ENCODE peak calls at places on chromosome 21, in eight cellular contexts. One of them, this sample, is unnamed.

GRCh38 chr21:36589352-36589971 is 109.5 kb upstream of the SIM2 start:
- DNase-seq in CD8-positive, alpha-beta T cell: no peak
- DNase-seq in stimulated activated CD4-positive, alpha-beta T cell treated with anti-CD3 and anti-CD28 coated beads, Interleukin-1b, Interleukin-23, amount 100 ng/mL, for 24 hours: no peak
- DNase-seq in WTC11: peak
- DNase-seq in heart right ventricle: peak
- DNase-seq in fibroblast of the conjunctiva: peak
- DNase-seq in choroid plexus epithelial cell: peak
- DNase-seq in islet precursor cell: no peak
- DNase-seq in this sample: no peak

GRCh38 chr21:19433623-19434022 is 1030.0 kb upstream of the TMPRSS15 start:
- DNase-seq in choroid plexus epithelial cell: no peak
- DNase-seq in WTC11: no peak
- DNase-seq in heart right ventricle: no peak
- DNase-seq in islet precursor cell: no peak
- DNase-seq in CD8-positive, alpha-beta T cell: no peak
- DNase-seq in stimulated activated CD4-positive, alpha-beta T cell treated with anti-CD3 and anti-CD28 coated beads, Interleukin-1b, Interleukin-23, amount 100 ng/mL, for 24 hours: no peak
- DNase-seq in fibroblast of the conjunctiva: no peak
- DNase-seq in this sample: no peak

GRCh38 chr21:15624646-15625045 is 105.1 kb upstream of the USP25 start:
- DNase-seq in CD8-positive, alpha-beta T cell: no peak
- DNase-seq in heart right ventricle: no peak
- DNase-seq in stimulated activated CD4-positive, alpha-beta T cell treated with anti-CD3 and anti-CD28 coated beads, Interleukin-1b, Interleukin-23, amount 100 ng/mL, for 24 hours: no peak
- DNase-seq in WTC11: no peak
- DNase-seq in islet precursor cell: no peak
- DNase-seq in choroid plexus epithelial cell: no peak
- DNase-seq in fibroblast of the conjunctiva: no peak
- DNase-seq in this sample: no peak

GRCh38 chr21:36750579-36750959 is 51.7 kb downstream of the SIM2 start:
- DNase-seq in WTC11: no peak
- DNase-seq in fibroblast of the conjunctiva: no peak
- DNase-seq in stimulated activated CD4-positive, alpha-beta T cell treated with anti-CD3 and anti-CD28 coated beads, Interleukin-1b, Interleukin-23, amount 100 ng/mL, for 24 hours: no peak
- DNase-seq in heart right ventricle: no peak
- DNase-seq in choroid plexus epithelial cell: no peak
- DNase-seq in CD8-positive, alpha-beta T cell: no peak
- DNase-seq in islet precursor cell: no peak
- DNase-seq in this sample: no peak

GRCh38 chr21:42750737-42751530 is 97.5 kb downstream of the PDE9A start:
- DNase-seq in CD8-positive, alpha-beta T cell: no peak
- DNase-seq in choroid plexus epithelial cell: no peak
- DNase-seq in heart right ventricle: no peak
- DNase-seq in stimulated activated CD4-positive, alpha-beta T cell treated with anti-CD3 and anti-CD28 coated beads, Interleukin-1b, Interleukin-23, amount 100 ng/mL, for 24 hours: no peak
- DNase-seq in fibroblast of the conjunctiva: no peak
- DNase-seq in islet precursor cell: no peak
- DNase-seq in WTC11: no peak
- DNase-seq in this sample: no peak

GRCh38 chr21:33109574-33110339 is 39.8 kb downstream of the OLIG1 start:
- DNase-seq in choroid plexus epithelial cell: no peak
- DNase-seq in islet precursor cell: peak
- DNase-seq in heart right ventricle: no peak
- DNase-seq in CD8-positive, alpha-beta T cell: no peak
- DNase-seq in WTC11: peak
- DNase-seq in fibroblast of the conjunctiva: no peak
- DNase-seq in stimulated activated CD4-positive, alpha-beta T cell treated with anti-CD3 and anti-CD28 coated beads, Interleukin-1b, Interleukin-23, amount 100 ng/mL, for 24 hours: no peak
- DNase-seq in this sample: no peak

GRCh38 chr21:36159356-36159921 is 2.8 kb downstream of the DOP1B start:
- DNase-seq in heart right ventricle: no peak
- DNase-seq in CD8-positive, alpha-beta T cell: no peak
- DNase-seq in choroid plexus epithelial cell: no peak
- DNase-seq in WTC11: no peak
- DNase-seq in fibroblast of the conjunctiva: no peak
- DNase-seq in stimulated activated CD4-positive, alpha-beta T cell treated with anti-CD3 and anti-CD28 coated beads, Interleukin-1b, Interleukin-23, amount 100 ng/mL, for 24 hours: no peak
- DNase-seq in islet precursor cell: no peak
- DNase-seq in this sample: no peak

GRCh38 chr21:44499631-44500030 is 40.4 kb downstream of the KRTAP10-1 start:
- DNase-seq in fibroblast of the conjunctiva: no peak
- DNase-seq in choroid plexus epithelial cell: no peak
- DNase-seq in islet precursor cell: no peak
- DNase-seq in CD8-positive, alpha-beta T cell: no peak
- DNase-seq in heart right ventricle: no peak
- DNase-seq in stimulated activated CD4-positive, alpha-beta T cell treated with anti-CD3 and anti-CD28 coated beads, Interleukin-1b, Interleukin-23, amount 100 ng/mL, for 24 hours: no peak
- DNase-seq in WTC11: no peak
- DNase-seq in this sample: no peak

GRCh38 chr21:35138665-35139381 is 89.7 kb upstream of the RUNX1 start:
- DNase-seq in heart right ventricle: no peak
- DNase-seq in CD8-positive, alpha-beta T cell: peak
- DNase-seq in islet precursor cell: peak
- DNase-seq in choroid plexus epithelial cell: peak
- DNase-seq in stimulated activated CD4-positive, alpha-beta T cell treated with anti-CD3 and anti-CD28 coated beads, Interleukin-1b, Interleukin-23, amount 100 ng/mL, for 24 hours: peak
- DNase-seq in fibroblast of the conjunctiva: no peak
- DNase-seq in WTC11: no peak
- DNase-seq in this sample: no peak

GRCh38 chr21:37700641-37701202 is 215.5 kb downstream of the KCNJ6 start:
- DNase-seq in choroid plexus epithelial cell: peak
- DNase-seq in islet precursor cell: peak
- DNase-seq in stimulated activated CD4-positive, alpha-beta T cell treated with anti-CD3 and anti-CD28 coated beads, Interleukin-1b, Interleukin-23, amount 100 ng/mL, for 24 hours: no peak
- DNase-seq in WTC11: peak
- DNase-seq in heart right ventricle: no peak
- DNase-seq in fibroblast of the conjunctiva: peak
- DNase-seq in CD8-positive, alpha-beta T cell: no peak
- DNase-seq in this sample: peak

GRCh38 chr21:44874497-44875331 is 1.2 kb upstream of the PTTG1IP start:
- DNase-seq in heart right ventricle: peak
- DNase-seq in choroid plexus epithelial cell: no peak
- DNase-seq in stimulated activated CD4-positive, alpha-beta T cell treated with anti-CD3 and anti-CD28 coated beads, Interleukin-1b, Interleukin-23, amount 100 ng/mL, for 24 hours: no peak
- DNase-seq in fibroblast of the conjunctiva: no peak
- DNase-seq in CD8-positive, alpha-beta T cell: peak
- DNase-seq in islet precursor cell: peak
- DNase-seq in WTC11: peak
- DNase-seq in this sample: no peak

GRCh38 chr21:43767980-43768867 is 7.9 kb downstream of the CSTB start:
- DNase-seq in heart right ventricle: no peak
- DNase-seq in choroid plexus epithelial cell: peak
- DNase-seq in CD8-positive, alpha-beta T cell: no peak
- DNase-seq in islet precursor cell: peak
- DNase-seq in fibroblast of the conjunctiva: peak
- DNase-seq in WTC11: peak
- DNase-seq in stimulated activated CD4-positive, alpha-beta T cell treated with anti-CD3 and anti-CD28 coated beads, Interleukin-1b, Interleukin-23, amount 100 ng/mL, for 24 hours: no peak
- DNase-seq in this sample: no peak

GRCh38 chr21:32306021-32306780 is 7.5 kb downstream of the MRAP start:
- DNase-seq in heart right ventricle: no peak
- DNase-seq in islet precursor cell: peak
- DNase-seq in choroid plexus epithelial cell: peak
- DNase-seq in stimulated activated CD4-positive, alpha-beta T cell treated with anti-CD3 and anti-CD28 coated beads, Interleukin-1b, Interleukin-23, amount 100 ng/mL, for 24 hours: no peak
- DNase-seq in fibroblast of the conjunctiva: no peak
- DNase-seq in CD8-positive, alpha-beta T cell: no peak
- DNase-seq in WTC11: peak
- DNase-seq in this sample: no peak

GRCh38 chr21:26437326-26438009 is 135.6 kb downstream of the CYYR1 start:
- DNase-seq in choroid plexus epithelial cell: peak
- DNase-seq in CD8-positive, alpha-beta T cell: no peak
- DNase-seq in stimulated activated CD4-positive, alpha-beta T cell treated with anti-CD3 and anti-CD28 coated beads, Interleukin-1b, Interleukin-23, amount 100 ng/mL, for 24 hours: no peak
- DNase-seq in fibroblast of the conjunctiva: no peak
- DNase-seq in islet precursor cell: no peak
- DNase-seq in WTC11: no peak
- DNase-seq in heart right ventricle: no peak
- DNase-seq in this sample: no peak

GRCh38 chr21:46056450-46056903 is 41.4 kb upstream of the COL6A2 start:
- DNase-seq in heart right ventricle: peak
- DNase-seq in choroid plexus epithelial cell: peak
- DNase-seq in stimulated activated CD4-positive, alpha-beta T cell treated with anti-CD3 and anti-CD28 coated beads, Interleukin-1b, Interleukin-23, amount 100 ng/mL, for 24 hours: no peak
- DNase-seq in WTC11: no peak
- DNase-seq in islet precursor cell: peak
- DNase-seq in fibroblast of the conjunctiva: peak
- DNase-seq in CD8-positive, alpha-beta T cell: no peak
- DNase-seq in this sample: no peak

GRCh38 chr21:27024316-27024715 is 57.4 kb upstream of the ADAMTS5 start:
- DNase-seq in WTC11: no peak
- DNase-seq in fibroblast of the conjunctiva: peak
- DNase-seq in heart right ventricle: no peak
- DNase-seq in stimulated activated CD4-positive, alpha-beta T cell treated with anti-CD3 and anti-CD28 coated beads, Interleukin-1b, Interleukin-23, amount 100 ng/mL, for 24 hours: no peak
- DNase-seq in islet precursor cell: no peak
- DNase-seq in CD8-positive, alpha-beta T cell: no peak
- DNase-seq in choroid plexus epithelial cell: peak
- DNase-seq in this sample: no peak

GRCh38 chr21:26546698-26547097 is 26.4 kb downstream of the CYYR1 start:
- DNase-seq in fibroblast of the conjunctiva: no peak
- DNase-seq in stimulated activated CD4-positive, alpha-beta T cell treated with anti-CD3 and anti-CD28 coated beads, Interleukin-1b, Interleukin-23, amount 100 ng/mL, for 24 hours: no peak
- DNase-seq in WTC11: no peak
- DNase-seq in CD8-positive, alpha-beta T cell: no peak
- DNase-seq in heart right ventricle: peak
- DNase-seq in choroid plexus epithelial cell: no peak
- DNase-seq in islet precursor cell: no peak
- DNase-seq in this sample: no peak

GRCh38 chr21:36524477-36524876 is 44.6 kb upstream of the CLDN14 start:
- DNase-seq in CD8-positive, alpha-beta T cell: no peak
- DNase-seq in choroid plexus epithelial cell: no peak
- DNase-seq in fibroblast of the conjunctiva: no peak
- DNase-seq in islet precursor cell: no peak
- DNase-seq in heart right ventricle: no peak
- DNase-seq in WTC11: no peak
- DNase-seq in stimulated activated CD4-positive, alpha-beta T cell treated with anti-CD3 and anti-CD28 coated beads, Interleukin-1b, Interleukin-23, amount 100 ng/mL, for 24 hours: no peak
- DNase-seq in this sample: no peak

GRCh38 chr21:46112731-46113215 is 14.9 kb downstream of the COL6A2 start:
- DNase-seq in WTC11: no peak
- DNase-seq in CD8-positive, alpha-beta T cell: peak
- DNase-seq in fibroblast of the conjunctiva: no peak
- DNase-seq in heart right ventricle: no peak
- DNase-seq in choroid plexus epithelial cell: no peak
- DNase-seq in islet precursor cell: peak
- DNase-seq in stimulated activated CD4-positive, alpha-beta T cell treated with anti-CD3 and anti-CD28 coated beads, Interleukin-1b, Interleukin-23, amount 100 ng/mL, for 24 hours: no peak
- DNase-seq in this sample: no peak

GRCh38 chr21:36456714-36457399 is 23.1 kb downstream of the CLDN14 start:
- DNase-seq in heart right ventricle: no peak
- DNase-seq in choroid plexus epithelial cell: no peak
- DNase-seq in fibroblast of the conjunctiva: no peak
- DNase-seq in stimulated activated CD4-positive, alpha-beta T cell treated with anti-CD3 and anti-CD28 coated beads, Interleukin-1b, Interleukin-23, amount 100 ng/mL, for 24 hours: no peak
- DNase-seq in WTC11: no peak
- DNase-seq in islet precursor cell: no peak
- DNase-seq in CD8-positive, alpha-beta T cell: no peak
- DNase-seq in this sample: no peak

GRCh38 chr21:26769613-26770188 is 75.5 kb downstream of the ADAMTS1 start:
- DNase-seq in WTC11: no peak
- DNase-seq in CD8-positive, alpha-beta T cell: no peak
- DNase-seq in stimulated activated CD4-positive, alpha-beta T cell treated with anti-CD3 and anti-CD28 coated beads, Interleukin-1b, Interleukin-23, amount 100 ng/mL, for 24 hours: no peak
- DNase-seq in heart right ventricle: no peak
- DNase-seq in fibroblast of the conjunctiva: peak
- DNase-seq in choroid plexus epithelial cell: peak
- DNase-seq in islet precursor cell: no peak
- DNase-seq in this sample: no peak

GRCh38 chr21:30468912-30469812 is 11.0 kb downstream of the KRTAP19-1 start:
- DNase-seq in fibroblast of the conjunctiva: no peak
- DNase-seq in choroid plexus epithelial cell: no peak
- DNase-seq in WTC11: no peak
- DNase-seq in CD8-positive, alpha-beta T cell: no peak
- DNase-seq in islet precursor cell: no peak
- DNase-seq in stimulated activated CD4-positive, alpha-beta T cell treated with anti-CD3 and anti-CD28 coated beads, Interleukin-1b, Interleukin-23, amount 100 ng/mL, for 24 hours: no peak
- DNase-seq in heart right ventricle: no peak
- DNase-seq in this sample: no peak

GRCh38 chr21:45970674-45971486 is 10.7 kb upstream of the COL6A1 start:
- DNase-seq in heart right ventricle: peak
- DNase-seq in WTC11: peak
- DNase-seq in islet precursor cell: peak
- DNase-seq in choroid plexus epithelial cell: peak
- DNase-seq in stimulated activated CD4-positive, alpha-beta T cell treated with anti-CD3 and anti-CD28 coated beads, Interleukin-1b, Interleukin-23, amount 100 ng/mL, for 24 hours: peak
- DNase-seq in CD8-positive, alpha-beta T cell: peak
- DNase-seq in fibroblast of the conjunctiva: no peak
- DNase-seq in this sample: peak

GRCh38 chr21:32770514-32771133 is 931 bp downstream of the PAXBP1 start:
- DNase-seq in heart right ventricle: no peak
- DNase-seq in CD8-positive, alpha-beta T cell: no peak
- DNase-seq in choroid plexus epithelial cell: peak
- DNase-seq in islet precursor cell: no peak
- DNase-seq in WTC11: no peak
- DNase-seq in fibroblast of the conjunctiva: no peak
- DNase-seq in stimulated activated CD4-positive, alpha-beta T cell treated with anti-CD3 and anti-CD28 coated beads, Interleukin-1b, Interleukin-23, amount 100 ng/mL, for 24 hours: peak
- DNase-seq in this sample: no peak